ENCODE peak calls at places on chromosomes 6 and 20, in six cellular contexts. Z is kidney, N is epithelial cell of esophagus, W is HCT116, I is T-helper 2 cell, D is AG10803. F is an unnamed sample.

GRCh38 chr20:57433658-57434389 is 42.6 kb downstream of the RBM38 start:
- DNase-seq in W (no peak), I (no peak), D (no peak), N (no peak), Z (no peak), F (no peak)

GRCh38 chr6:51266569-51266968 is 447.9 kb downstream of the TFAP2B start:
- DNase-seq in W (no peak), N (no peak), Z (no peak), D (no peak), I (no peak), F (no peak)

GRCh38 chr20:11159728-11160127 is 485.9 kb upstream of the JAG1 start:
- DNase-seq in I (no peak), D (peak; percentile 77), N (no peak), W (no peak), Z (no peak), F (no peak)

GRCh38 chr6:32081168-32081624 is 27.9 kb downstream of the TNXB start:
- DNase-seq in D (peak; percentile 94), N (peak; percentile 47), Z (peak; percentile 88), I (no peak), W (no peak), F (no peak)

GRCh38 chr6:148885154-148885870 is 138.5 kb downstream of the UST start:
- DNase-seq in D (peak; percentile 41), I (no peak), W (no peak), N (peak; percentile 39), Z (no peak), F (no peak)

GRCh38 chr20:13220857-13221297 is at the start of gene ISM1:
- DNase-seq in Z (peak; percentile 82), W (no peak), I (peak; percentile 17), D (no peak), N (peak; percentile 23), F (no peak)

GRCh38 chr6:70274338-70274737 is 28.5 kb downstream of the COL9A1 start:
- DNase-seq in D (no peak), I (no peak), N (no peak), W (no peak), Z (no peak), F (no peak)

GRCh38 chr6:20757761-20758160 is 223.5 kb downstream of the CDKAL1 start:
- DNase-seq in W (no peak), Z (no peak), I (no peak), D (peak; percentile 25), N (peak; percentile 32), F (no peak)

F was measured in trophoblast cell.